ENCODE peak calls at places on chromosomes 3 and 15, in seven cellular contexts. One of them, this sample, is unnamed.

GRCh38 chr15:76999996-77000395 is 5.1 kb downstream of the PSTPIP1 start:
- DNase-seq in fibroblast of mammary gland: no peak
- DNase-seq in T1000: no peak
- DNase-seq in NCI-H2081: no peak
- DNase-seq in lung microvascular endothelial cell: no peak
- DNase-seq in EH: no peak
- DNase-seq in Peyer's patch: no peak
- DNase-seq in this sample: no peak

GRCh38 chr3:157573281-157573680 is 70.1 kb upstream of the VEPH1 start:
- DNase-seq in NCI-H2081: no peak
- DNase-seq in EH: peak; percentile 89
- DNase-seq in Peyer's patch: no peak
- DNase-seq in fibroblast of mammary gland: no peak
- DNase-seq in lung microvascular endothelial cell: no peak
- DNase-seq in T1000: no peak
- DNase-seq in this sample: no peak

GRCh38 chr15:39193611-39194010 is 387.3 kb upstream of the THBS1 start:
- DNase-seq in lung microvascular endothelial cell: peak; percentile 38
- DNase-seq in EH: peak; percentile 23
- DNase-seq in fibroblast of mammary gland: no peak
- DNase-seq in T1000: no peak
- DNase-seq in NCI-H2081: no peak
- DNase-seq in Peyer's patch: no peak
- DNase-seq in this sample: peak; percentile 4

GRCh38 chr3:178517665-178518366 is 18.4 kb upstream of the KCNMB2 start:
- DNase-seq in NCI-H2081: peak; percentile 37
- DNase-seq in T1000: no peak
- DNase-seq in lung microvascular endothelial cell: no peak
- DNase-seq in Peyer's patch: no peak
- DNase-seq in fibroblast of mammary gland: no peak
- DNase-seq in EH: no peak
- DNase-seq in this sample: no peak

GRCh38 chr3:299590-300301 is 103.2 kb downstream of the CHL1 start:
- DNase-seq in fibroblast of mammary gland: no peak
- DNase-seq in Peyer's patch: no peak
- DNase-seq in T1000: no peak
- DNase-seq in EH: no peak
- DNase-seq in NCI-H2081: no peak
- DNase-seq in lung microvascular endothelial cell: no peak
- DNase-seq in this sample: no peak

GRCh38 chr3:11954312-11954934 is 49.8 kb upstream of the SYN2 start:
- DNase-seq in Peyer's patch: no peak
- DNase-seq in fibroblast of mammary gland: peak; percentile 6
- DNase-seq in T1000: no peak
- DNase-seq in NCI-H2081: peak; percentile 77
- DNase-seq in lung microvascular endothelial cell: no peak
- DNase-seq in EH: no peak
- DNase-seq in this sample: no peak

GRCh38 chr15:64783796-64784195 is 8.4 kb upstream of the RBPMS2 start:
- DNase-seq in fibroblast of mammary gland: no peak
- DNase-seq in NCI-H2081: no peak
- DNase-seq in T1000: no peak
- DNase-seq in lung microvascular endothelial cell: no peak
- DNase-seq in Peyer's patch: no peak
- DNase-seq in EH: no peak
- DNase-seq in this sample: no peak

GRCh38 chr3:59480486-59480995 is 430.7 kb upstream of the CFAP20DC start:
- DNase-seq in fibroblast of mammary gland: peak; percentile 77
- DNase-seq in Peyer's patch: no peak
- DNase-seq in NCI-H2081: no peak
- DNase-seq in T1000: no peak
- DNase-seq in EH: peak; percentile 68
- DNase-seq in lung microvascular endothelial cell: peak; percentile 9
- DNase-seq in this sample: no peak

GRCh38 chr15:89912145-89912673 is 543 bp downstream of the ARPIN start:
- DNase-seq in NCI-H2081: no peak
- DNase-seq in T1000: no peak
- DNase-seq in lung microvascular endothelial cell: peak; percentile 38
- DNase-seq in Peyer's patch: peak; percentile 70
- DNase-seq in fibroblast of mammary gland: peak; percentile 12
- DNase-seq in EH: peak; percentile 45
- DNase-seq in this sample: peak; percentile 17

GRCh38 chr3:10437272-10437994 is 68.0 kb downstream of the ATP2B2 start:
- DNase-seq in Peyer's patch: peak; percentile 73
- DNase-seq in T1000: no peak
- DNase-seq in fibroblast of mammary gland: peak; percentile 51
- DNase-seq in lung microvascular endothelial cell: peak; percentile 77
- DNase-seq in NCI-H2081: no peak
- DNase-seq in EH: peak; percentile 86
- DNase-seq in this sample: no peak

GRCh38 chr3:197224034-197224444 is 74.4 kb downstream of the DLG1 start:
- DNase-seq in lung microvascular endothelial cell: peak; percentile 65
- DNase-seq in Peyer's patch: no peak
- DNase-seq in T1000: no peak
- DNase-seq in NCI-H2081: peak; percentile 69
- DNase-seq in EH: peak; percentile 68
- DNase-seq in fibroblast of mammary gland: peak; percentile 71
- DNase-seq in this sample: peak; percentile 14

GRCh38 chr15:43828061-43828657 is 1.4 kb downstream of the WDR76 start:
- DNase-seq in lung microvascular endothelial cell: peak; percentile 16
- DNase-seq in EH: peak; percentile 46
- DNase-seq in NCI-H2081: no peak
- DNase-seq in Peyer's patch: no peak
- DNase-seq in fibroblast of mammary gland: peak; percentile 32
- DNase-seq in T1000: no peak
- DNase-seq in this sample: no peak

GRCh38 chr15:91926871-91927270 is 73.4 kb downstream of the SLCO3A1 start:
- DNase-seq in lung microvascular endothelial cell: no peak
- DNase-seq in T1000: no peak
- DNase-seq in fibroblast of mammary gland: peak; percentile 71
- DNase-seq in EH: no peak
- DNase-seq in Peyer's patch: no peak
- DNase-seq in NCI-H2081: peak; percentile 70
- DNase-seq in this sample: no peak

GRCh38 chr3:46905661-46906451 is 28.3 kb downstream of the PTH1R start:
- DNase-seq in NCI-H2081: no peak
- DNase-seq in lung microvascular endothelial cell: no peak
- DNase-seq in Peyer's patch: no peak
- DNase-seq in EH: no peak
- DNase-seq in fibroblast of mammary gland: no peak
- DNase-seq in T1000: no peak
- DNase-seq in this sample: no peak

GRCh38 chr15:58490405-58491150 is 58.8 kb downstream of the LIPC start:
- DNase-seq in EH: no peak
- DNase-seq in Peyer's patch: peak; percentile 0
- DNase-seq in T1000: no peak
- DNase-seq in fibroblast of mammary gland: no peak
- DNase-seq in lung microvascular endothelial cell: no peak
- DNase-seq in NCI-H2081: no peak
- DNase-seq in this sample: no peak

GRCh38 chr3:88003115-88003755 is 55.6 kb downstream of the CGGBP1 start:
- DNase-seq in EH: peak; percentile 49
- DNase-seq in Peyer's patch: no peak
- DNase-seq in lung microvascular endothelial cell: peak; percentile 59
- DNase-seq in fibroblast of mammary gland: peak; percentile 68
- DNase-seq in T1000: no peak
- DNase-seq in NCI-H2081: peak; percentile 5
- DNase-seq in this sample: peak; percentile 33

GRCh38 chr3:50245251-50245745 is 9.3 kb downstream of the GNAI2 start:
- DNase-seq in Peyer's patch: no peak
- DNase-seq in EH: no peak
- DNase-seq in T1000: no peak
- DNase-seq in lung microvascular endothelial cell: peak; percentile 39
- DNase-seq in NCI-H2081: no peak
- DNase-seq in fibroblast of mammary gland: no peak
- DNase-seq in this sample: no peak

GRCh38 chr3:14797731-14798130 is 21.0 kb upstream of the FGD5 start:
- DNase-seq in T1000: no peak
- DNase-seq in Peyer's patch: no peak
- DNase-seq in fibroblast of mammary gland: no peak
- DNase-seq in lung microvascular endothelial cell: no peak
- DNase-seq in NCI-H2081: no peak
- DNase-seq in EH: no peak
- DNase-seq in this sample: no peak

GRCh38 chr3:191919627-191920026 is 458.7 kb downstream of the PYDC2 start:
- DNase-seq in NCI-H2081: no peak
- DNase-seq in lung microvascular endothelial cell: no peak
- DNase-seq in T1000: no peak
- DNase-seq in Peyer's patch: no peak
- DNase-seq in fibroblast of mammary gland: no peak
- DNase-seq in EH: no peak
- DNase-seq in this sample: no peak

GRCh38 chr15:90213818-90214204 is 12.7 kb downstream of the SEMA4B start:
- DNase-seq in T1000: no peak
- DNase-seq in Peyer's patch: peak; percentile 89
- DNase-seq in EH: no peak
- DNase-seq in fibroblast of mammary gland: no peak
- DNase-seq in NCI-H2081: no peak
- DNase-seq in lung microvascular endothelial cell: no peak
- DNase-seq in this sample: no peak

GRCh38 chr3:66983101-66983500 is 15.0 kb upstream of the KBTBD8 start:
- DNase-seq in NCI-H2081: no peak
- DNase-seq in EH: no peak
- DNase-seq in Peyer's patch: no peak
- DNase-seq in fibroblast of mammary gland: no peak
- DNase-seq in lung microvascular endothelial cell: no peak
- DNase-seq in T1000: no peak
- DNase-seq in this sample: no peak

This sample was measured in SW 1271.